ENCODE peak calls at places on chromosomes 16 and 17, in nine cellular contexts. G, E, R, P, D, J, W, U and X are unnamed samples.

GRCh38 chr17:80762076-80762475 is 217.4 kb downstream of the RPTOR start:
- DNase-seq in G (no peak), E (no peak), R (no peak), P (no peak), D (no peak), J (no peak), W (no peak), U (no peak), X (no peak)

GRCh38 chr17:31687505-31688126 is 171.4 kb downstream of the COPRS start:
- DNase-seq in G (no peak), E (no peak), R (no peak), P (no peak), D (no peak), J (no peak), W (peak), U (no peak), X (peak)

GRCh38 chr17:74759941-74760340 is 11.5 kb downstream of the NHERF1 start:
- DNase-seq in G (peak), E (peak), R (no peak), P (peak), D (no peak), J (no peak), W (peak), U (no peak), X (no peak)

GRCh38 chr17:30477758-30478115 is 529 bp downstream of the GOSR1 start:
- DNase-seq in G (no peak), E (no peak), R (peak), P (no peak), D (peak), J (peak), W (no peak), U (no peak), X (no peak)

GRCh38 chr17:47288531-47289116 is 35.0 kb downstream of the ITGB3 start:
- DNase-seq in G (no peak), E (no peak), R (peak), P (no peak), D (peak), J (peak), W (no peak), U (peak), X (no peak)

GRCh38 chr17:50051082-50051576 is 4.8 kb upstream of the ITGA3 start:
- DNase-seq in G (peak), E (peak), R (peak), P (no peak), D (peak), J (peak), W (peak), U (peak), X (peak)

GRCh38 chr17:1648582-1649115 is 1.0 kb downstream of the RILP start:
- DNase-seq in G (peak), E (no peak), R (peak), P (peak), D (peak), J (peak), W (peak), U (peak), X (peak)

GRCh38 chr17:48497103-48497502 is 33.7 kb downstream of the HOXB1 start:
- DNase-seq in G (no peak), E (no peak), R (no peak), P (no peak), D (peak), J (peak), W (no peak), U (no peak), X (no peak)

GRCh38 chr17:60229189-60229802 is 79.5 kb downstream of the CA4 start:
- DNase-seq in G (no peak), E (no peak), R (no peak), P (no peak), D (peak), J (peak), W (no peak), U (no peak), X (peak)

GRCh38 chr17:82030470-82031302 is 792 bp upstream of the RAC3 start:
- DNase-seq in G (peak), E (peak), R (peak), P (peak), D (peak), J (peak), W (peak), U (peak), X (peak)

GRCh38 chr16:46753015-46753414 is 4.9 kb upstream of the MYLK3 start:
- DNase-seq in G (no peak), E (no peak), R (no peak), P (no peak), D (no peak), J (no peak), W (no peak), U (no peak), X (no peak)

GRCh38 chr17:80970044-80970761 is 21.4 kb upstream of the CHMP6 start:
- DNase-seq in G (no peak), E (peak), R (no peak), P (peak), D (no peak), J (no peak), W (peak), U (peak), X (peak)

GRCh38 chr16:1713933-1714332 is 7.9 kb downstream of the MAPK8IP3 start:
- DNase-seq in G (peak), E (no peak), R (no peak), P (no peak), D (no peak), J (no peak), W (no peak), U (no peak), X (no peak)

GRCh38 chr17:46984892-46985291 is 5.8 kb upstream of the RPRML start:
- DNase-seq in G (peak), E (no peak), R (no peak), P (no peak), D (no peak), J (no peak), W (no peak), U (no peak), X (no peak)

GRCh38 chr17:2929881-2930533 is 133.4 kb downstream of the OR1D5 start:
- DNase-seq in G (no peak), E (peak), R (peak), P (no peak), D (peak), J (peak), W (peak), U (peak), X (peak)

GRCh38 chr17:40819528-40820125 is 2.8 kb downstream of the KRT10 start:
- DNase-seq in G (no peak), E (no peak), R (no peak), P (no peak), D (peak), J (peak), W (no peak), U (peak), X (no peak)

GRCh38 chr16:75256871-75257343 is 5.5 kb upstream of the BCAR1 start:
- DNase-seq in G (peak), E (peak), R (no peak), P (peak), D (peak), J (peak), W (no peak), U (peak), X (no peak)

GRCh38 chr16:50797456-50797855 is 55.6 kb downstream of the CYLD start:
- DNase-seq in G (no peak), E (no peak), R (peak), P (no peak), D (peak), J (peak), W (no peak), U (no peak), X (no peak)

GRCh38 chr16:57303021-57303909 is 18.8 kb upstream of the PLLP start:
- DNase-seq in G (no peak), E (no peak), R (no peak), P (no peak), D (no peak), J (no peak), W (no peak), U (no peak), X (no peak)

DNA sequence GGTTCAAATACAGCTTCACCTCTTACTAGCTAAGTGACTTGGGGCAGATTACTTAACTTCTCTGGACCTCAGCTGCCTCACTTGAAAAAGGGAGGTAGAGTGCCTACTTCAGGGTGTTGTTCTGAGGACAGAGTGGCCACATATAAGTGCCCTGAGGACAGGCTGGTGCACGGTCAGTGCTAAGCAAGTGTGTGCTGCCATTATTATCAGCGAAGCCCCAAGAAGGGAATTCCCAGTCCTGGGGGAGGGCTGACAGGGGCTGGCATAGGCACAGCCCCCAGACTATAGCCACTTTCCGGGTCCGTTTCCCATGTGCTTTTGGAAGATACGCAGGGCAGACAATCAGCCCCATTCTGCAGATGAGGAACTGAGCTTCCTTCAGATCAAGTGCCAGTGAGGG is 2.5 kb downstream of the ZBTB4 start:
- DNase-seq in G (peak), E (no peak), R (no peak), P (no peak), D (no peak), J (no peak), W (no peak), U (no peak), X (no peak)
- H3K4me3 ChIP-seq in G (no peak), E (no peak), R (no peak), P (peak), D (peak), J (peak), W (no peak), U (no peak), X (no peak)

GRCh38 chr17:45311762-45312476 is 4.9 kb downstream of the MAP3K14 start:
- DNase-seq in G (peak), E (peak), R (peak), P (no peak), D (peak), J (peak), W (peak), U (no peak), X (no peak)
- TF ChIP-seq CTCF in G (no peak), E (no peak), R (no peak), P (no peak), D (no peak), J (no peak), W (no peak), U (no peak), X (no peak)

DNA sequence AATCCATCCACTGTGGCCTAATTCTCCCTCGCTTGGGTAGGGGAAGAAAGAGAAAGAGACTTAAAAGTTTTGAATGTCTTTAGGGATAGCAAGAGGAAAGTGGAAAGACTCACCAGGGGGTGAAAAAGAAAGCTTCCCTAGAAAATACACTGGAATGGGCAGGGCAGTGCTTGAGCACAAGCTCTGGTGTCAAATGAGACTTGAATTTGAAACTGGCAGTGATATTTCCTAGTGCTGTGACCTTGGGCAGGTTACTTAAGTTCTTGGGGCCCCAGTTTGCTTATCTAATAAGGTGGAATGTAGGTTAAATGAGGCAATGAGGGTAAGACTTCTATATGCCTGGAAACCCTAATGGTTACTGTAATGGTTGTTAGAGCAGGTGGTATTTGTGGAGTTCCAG is 102.2 kb downstream of the SOX9 start:
- DNase-seq in G (no peak), E (no peak), R (no peak), P (no peak), D (no peak), J (no peak), W (no peak), U (no peak), X (no peak)
- H3K4me3 ChIP-seq in G (no peak), E (no peak), R (no peak), P (no peak), D (no peak), J (no peak), W (no peak), U (no peak), X (no peak)

DNA sequence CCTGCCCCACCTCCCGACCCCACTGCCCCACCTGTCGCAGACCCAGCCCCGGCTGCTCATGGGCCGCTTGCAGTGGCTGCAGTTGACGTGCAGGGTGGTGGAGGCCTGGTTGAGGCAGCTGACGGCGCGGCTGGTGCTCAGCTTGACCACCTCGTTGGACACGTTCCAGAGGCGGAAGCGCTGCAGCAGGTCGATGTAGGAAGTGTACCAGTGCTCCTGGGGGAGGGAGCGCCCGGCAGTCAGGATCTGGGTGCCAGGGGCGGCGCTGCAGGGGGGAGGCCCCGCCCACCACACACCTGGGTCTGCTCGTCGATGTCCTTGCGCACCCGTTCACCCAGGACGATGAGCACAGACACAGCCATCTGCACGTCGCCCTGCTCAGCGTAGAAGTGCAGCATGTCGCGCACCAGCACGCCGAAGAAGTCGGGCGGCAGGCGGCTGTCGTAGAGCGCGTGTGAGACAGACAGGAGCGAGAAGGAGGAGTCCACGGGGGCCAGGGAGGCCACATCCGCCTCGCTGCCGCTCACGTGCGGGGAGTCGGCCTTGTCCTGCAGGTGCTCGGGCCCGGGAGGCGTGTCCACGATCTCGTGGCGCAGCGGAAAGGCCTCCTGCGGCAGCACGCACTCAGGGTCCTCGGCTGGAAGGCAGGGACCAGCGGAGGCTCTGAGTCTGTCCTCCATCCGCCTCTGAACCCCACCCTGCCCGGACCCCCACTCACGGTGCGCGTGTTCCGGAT is 995 bp upstream of the JMJD8 start:
- DNase-seq in G (no peak), E (peak), R (no peak), P (peak), D (no peak), J (no peak), W (no peak), U (no peak), X (no peak)
- TF ChIP-seq CTCF in G (no peak), E (no peak), R (no peak), P (no peak), D (no peak), J (no peak), W (no peak), U (no peak), X (no peak)

GRCh38 chr16:560221-560700 is at the start of gene PRR35:
- DNase-seq in G (no peak), E (no peak), R (no peak), P (no peak), D (no peak), J (no peak), W (no peak), U (no peak), X (no peak)
- H3K4me3 ChIP-seq in G (no peak), E (peak), R (no peak), P (no peak), D (no peak), J (no peak), W (no peak), U (no peak), X (no peak)